ENCODE peak calls at places on chromosomes 3 and 15, in eight cellular contexts. G is IMR-90, F is HCT116, J is esophagus squamous epithelium, P is ovary, B is tibial nerve, L is body of pancreas, W is sigmoid colon. N is an unnamed sample.
A peak's percentile ranks its signal among the peaks of the same experiment; 100 is the strongest.

GRCh38 chr15:56839641-56840040 is 78.8 kb upstream of the TCF12 start:
- DNase-seq in G (no peak), F (no peak), J (no peak), P (no peak), B (no peak), L (no peak), W (no peak), N (no peak)

GRCh38 chr15:68526269-68526668 is 52.5 kb upstream of the CORO2B start:
- DNase-seq in G (peak; percentile 72), F (no peak), J (no peak), P (no peak), B (no peak), L (no peak), W (no peak), N (no peak)

GRCh38 chr3:171163724-171164465 is 137.4 kb upstream of the SLC2A2 start:
- DNase-seq in G (no peak), F (no peak), J (no peak), P (no peak), B (no peak), L (no peak), W (no peak), N (no peak)

GRCh38 chr3:2262204-2262603 is 163.5 kb downstream of the CNTN4 start:
- DNase-seq in G (no peak), F (no peak), J (no peak), P (no peak), B (peak; percentile 35), L (no peak), W (peak; percentile 68), N (no peak)

GRCh38 chr15:71610991-71611720 is 199.2 kb upstream of the NR2E3 start:
- DNase-seq in G (no peak), F (no peak), J (no peak), P (no peak), B (no peak), L (no peak), W (no peak), N (no peak)

GRCh38 chr3:183371672-183371968 is 56.8 kb downstream of the MCF2L2 start:
- DNase-seq in G (no peak), F (peak; percentile 15), J (no peak), P (no peak), B (no peak), L (no peak), W (no peak), N (no peak)

GRCh38 chr3:157858821-157859220 is 247.4 kb downstream of the SHOX2 start:
- DNase-seq in G (no peak), F (no peak), J (no peak), P (no peak), B (no peak), L (no peak), W (no peak), N (no peak)

GRCh38 chr3:43638594-43639447 is 17.0 kb upstream of the ANO10 start:
- DNase-seq in G (peak; percentile 34), F (peak; percentile 58), J (no peak), P (no peak), B (no peak), L (peak; percentile 55), W (no peak), N (peak; percentile 78)

GRCh38 chr15:42033214-42033873 is 12.5 kb upstream of the PLA2G4E start:
- DNase-seq in G (no peak), F (no peak), J (no peak), P (no peak), B (no peak), L (no peak), W (no peak), N (no peak)

GRCh38 chr15:72911658-72912057 is 128.1 kb upstream of the ADPGK start:
- DNase-seq in G (no peak), F (no peak), J (no peak), P (no peak), B (no peak), L (no peak), W (no peak), N (no peak)

GRCh38 chr3:71104090-71104489 is 479.4 kb downstream of the FOXP1 start:
- DNase-seq in G (peak; percentile 99), F (no peak), J (no peak), P (no peak), B (no peak), L (no peak), W (no peak), N (no peak)

GRCh38 chr15:77144492-77145070 is 73.7 kb upstream of the TSPAN3 start:
- DNase-seq in G (peak; percentile 97), F (no peak), J (no peak), P (no peak), B (no peak), L (no peak), W (no peak), N (no peak)

GRCh38 chr3:58603606-58604005 is 26.4 kb upstream of the FAM107A start:
- DNase-seq in G (no peak), F (no peak), J (no peak), P (no peak), B (no peak), L (no peak), W (no peak), N (no peak)

GRCh38 chr3:71360170-71360569 is 223.4 kb downstream of the FOXP1 start:
- DNase-seq in G (no peak), F (no peak), J (no peak), P (no peak), B (no peak), L (no peak), W (no peak), N (no peak)

GRCh38 chr3:129602730-129603560 is 3.5 kb downstream of the PLXND1 start:
- DNase-seq in G (peak; percentile 95), F (no peak), J (no peak), P (peak; percentile 79), B (peak; percentile 75), L (peak; percentile 77), W (peak; percentile 91), N (no peak)

GRCh38 chr3:170355738-170356595 is 1.5 kb upstream of the SKIL start:
- DNase-seq in G (peak; percentile 54), F (no peak), J (peak; percentile 5), P (peak; percentile 47), B (peak; percentile 40), L (peak; percentile 64), W (peak; percentile 71), N (peak; percentile 83)

DNA sequence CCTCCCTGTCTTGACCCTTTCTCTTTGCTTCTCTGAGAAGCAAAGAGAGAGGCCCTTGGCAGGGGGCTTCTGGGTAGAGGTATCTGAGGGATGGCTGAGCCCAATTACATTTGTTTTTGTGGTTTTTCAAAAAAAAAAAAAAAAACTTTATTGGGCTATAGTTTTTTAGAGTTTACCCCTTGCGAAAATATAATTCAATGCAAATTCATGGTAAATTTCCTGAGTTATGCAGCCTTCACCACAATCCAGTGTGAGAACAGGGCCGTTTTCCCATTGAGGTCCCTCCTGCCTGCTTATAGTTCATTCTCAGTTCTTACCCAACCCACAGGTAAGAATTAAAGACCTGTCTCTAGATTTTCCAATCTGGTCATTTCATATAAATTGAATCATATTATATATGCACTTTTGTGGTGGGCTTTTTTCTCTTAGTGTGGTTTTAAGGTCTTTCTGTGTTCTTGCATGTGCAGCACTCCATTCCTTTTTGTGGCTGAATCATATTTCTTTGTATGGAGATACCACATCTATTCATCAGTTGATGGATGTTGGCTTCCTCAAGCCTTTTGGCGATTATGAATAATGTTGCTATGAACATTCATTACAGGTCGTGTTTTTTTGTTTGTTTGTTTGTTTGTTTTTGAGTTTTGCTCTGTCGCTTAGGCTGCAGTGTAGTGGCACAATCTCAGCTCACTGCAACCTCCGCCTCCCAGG is 2.7 kb downstream of the MCM2 start:
- DNase-seq in G (no peak), F (no peak), J (no peak), P (no peak), B (no peak), L (no peak), W (no peak), N (no peak)
- H3K4me1 ChIP-seq in G (peaks cover 1% of the 10 kb centered on the region), F (peaks cover 14% of the 10 kb centered on the region), J (peaks cover 3% of the 10 kb centered on the region), P (no peaks in the 10 kb centered on the region), B (peaks cover 6% of the 10 kb centered on the region), L (peaks cover 12% of the 10 kb centered on the region), W (peaks cover 16% of the 10 kb centered on the region), N (peaks cover 33% of the 10 kb centered on the region)

GRCh38 chr15:96343529-96344072 is 13.1 kb downstream of the NR2F2 start:
- DNase-seq in G (no peak), F (no peak), J (no peak), P (no peak), B (no peak), L (no peak), W (no peak), N (no peak)

GRCh38 chr15:96342611-96343528 is 12.4 kb downstream of the NR2F2 start:
- DNase-seq in G (no peak), F (no peak), J (no peak), P (peak; percentile 52), B (no peak), L (no peak), W (no peak), N (no peak)

GRCh38 chr15:96340611-96341464 is 10.3 kb downstream of the NR2F2 start:
- DNase-seq in G (peak; percentile 73), F (no peak), J (no peak), P (peak; percentile 54), B (no peak), L (peak; percentile 62), W (peak; percentile 76), N (no peak)

GRCh38 chr15:96341465-96342142 is 11.1 kb downstream of the NR2F2 start:
- DNase-seq in G (no peak), F (no peak), J (no peak), P (peak; percentile 30), B (no peak), L (peak; percentile 10), W (peak; percentile 68), N (no peak)

DNA sequence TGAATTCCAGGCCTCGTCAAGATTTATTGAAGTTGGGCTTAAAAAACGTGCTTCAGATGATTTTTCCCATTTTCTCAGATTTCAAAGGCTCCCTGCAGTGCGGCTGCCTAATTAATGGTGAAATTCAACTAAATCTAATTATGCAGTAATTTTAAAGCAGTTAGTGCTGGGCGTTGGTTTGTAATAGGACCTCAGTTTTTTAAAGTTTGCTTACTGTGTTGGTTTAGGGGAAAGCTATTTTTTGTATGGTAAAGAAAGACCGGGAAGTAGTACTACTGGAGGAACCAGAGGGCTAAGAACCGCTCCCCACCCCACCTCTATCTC is 11.6 kb downstream of the NR2F2 start:
- DNase-seq in G (no peak), F (no peak), J (no peak), P (no peak), B (no peak), L (no peak), W (no peak), N (no peak)
- H3K4me3 ChIP-seq in G (peak overlapping the region; percentile 46), F (no peak overlapping the region), J (peak overlapping the region; percentile 72), P (peak overlapping the region; percentile 46), B (peak overlapping the region; percentile 89), L (no peak overlapping the region), W (no peak overlapping the region), N (peak overlapping the region; percentile 30)

GRCh38 chr3:50120364-50121095 is 31.8 kb downstream of the RBM5 start:
- DNase-seq in G (no peak), F (no peak), J (no peak), P (no peak), B (no peak), L (no peak), W (no peak), N (peak; percentile 35)
- TF ChIP-seq POLR2A in G (no peak), F (no peak), J (no peak), P (no peak), B (no peak), L (no peak), W (no peak), N (no peak)

GRCh38 chr15:74226761-74227540 is 9.2 kb upstream of the CCDC33 start:
- DNase-seq in G (no peak), F (no peak), J (no peak), P (no peak), B (no peak), L (no peak), W (no peak), N (no peak)
- H3K4me1 ChIP-seq in G (no peaks in the 10 kb centered on the region), F (no peaks in the 10 kb centered on the region), J (no peaks in the 10 kb centered on the region), P (peaks cover 6% of the 10 kb centered on the region), B (no peaks in the 10 kb centered on the region), L (peaks cover 13% of the 10 kb centered on the region), W (no peaks in the 10 kb centered on the region), N (no peaks in the 10 kb centered on the region)